ENCODE peak calls at places on chromosomes 5 and 9, in nine cellular contexts. One of them, this sample, is unnamed.

GRCh38 chr5:16568875-16569580 is 47.8 kb downstream of the RETREG1 start:
- DNase-seq in SK-N-SH: peak
- DNase-seq in hepatocyte: no peak
- DNase-seq in OCI-LY7: no peak
- DNase-seq in neural progenitor cell: no peak
- DNase-seq in GM23248: no peak
- DNase-seq in GM23338: no peak
- DNase-seq in MM.1S: no peak
- DNase-seq in PC-3: no peak
- DNase-seq in this sample: no peak

GRCh38 chr5:60248900-60249299 is 355.4 kb upstream of the PDE4D start:
- DNase-seq in hepatocyte: no peak
- DNase-seq in PC-3: no peak
- DNase-seq in neural progenitor cell: no peak
- DNase-seq in OCI-LY7: peak
- DNase-seq in MM.1S: peak
- DNase-seq in GM23338: no peak
- DNase-seq in GM23248: no peak
- DNase-seq in SK-N-SH: no peak
- DNase-seq in this sample: no peak

GRCh38 chr9:26216702-26217101 is 538.5 kb upstream of the TUSC1 start:
- DNase-seq in hepatocyte: no peak
- DNase-seq in GM23338: no peak
- DNase-seq in neural progenitor cell: no peak
- DNase-seq in GM23248: no peak
- DNase-seq in MM.1S: no peak
- DNase-seq in SK-N-SH: no peak
- DNase-seq in PC-3: no peak
- DNase-seq in OCI-LY7: no peak
- DNase-seq in this sample: no peak

GRCh38 chr5:133610489-133611356 is 1.6 kb downstream of the FSTL4 start:
- DNase-seq in GM23248: peak
- DNase-seq in MM.1S: peak
- DNase-seq in OCI-LY7: no peak
- DNase-seq in SK-N-SH: peak
- DNase-seq in neural progenitor cell: peak
- DNase-seq in PC-3: peak
- DNase-seq in hepatocyte: peak
- DNase-seq in GM23338: peak
- DNase-seq in this sample: no peak

GRCh38 chr5:24789631-24790354 is 145.0 kb upstream of the CDH10 start:
- DNase-seq in OCI-LY7: no peak
- DNase-seq in PC-3: peak
- DNase-seq in SK-N-SH: no peak
- DNase-seq in MM.1S: no peak
- DNase-seq in neural progenitor cell: no peak
- DNase-seq in GM23338: no peak
- DNase-seq in hepatocyte: no peak
- DNase-seq in GM23248: peak
- DNase-seq in this sample: no peak

GRCh38 chr9:69198526-69199250 is 24.6 kb downstream of the TJP2 start:
- DNase-seq in SK-N-SH: no peak
- DNase-seq in PC-3: no peak
- DNase-seq in GM23248: no peak
- DNase-seq in GM23338: no peak
- DNase-seq in OCI-LY7: no peak
- DNase-seq in MM.1S: no peak
- DNase-seq in hepatocyte: no peak
- DNase-seq in neural progenitor cell: no peak
- DNase-seq in this sample: no peak

GRCh38 chr9:16385590-16386578 is 484.6 kb downstream of the BNC2 start:
- DNase-seq in neural progenitor cell: no peak
- DNase-seq in MM.1S: no peak
- DNase-seq in GM23338: no peak
- DNase-seq in SK-N-SH: no peak
- DNase-seq in GM23248: peak
- DNase-seq in hepatocyte: no peak
- DNase-seq in OCI-LY7: no peak
- DNase-seq in PC-3: peak
- DNase-seq in this sample: no peak

GRCh38 chr5:45110399-45110798 is 301.7 kb downstream of the MRPS30 start:
- DNase-seq in PC-3: no peak
- DNase-seq in OCI-LY7: no peak
- DNase-seq in GM23338: peak
- DNase-seq in neural progenitor cell: no peak
- DNase-seq in GM23248: no peak
- DNase-seq in MM.1S: no peak
- DNase-seq in SK-N-SH: no peak
- DNase-seq in hepatocyte: no peak
- DNase-seq in this sample: no peak

GRCh38 chr5:15604986-15605385 is 105.0 kb downstream of the FBXL7 start:
- DNase-seq in OCI-LY7: no peak
- DNase-seq in GM23338: no peak
- DNase-seq in GM23248: no peak
- DNase-seq in hepatocyte: no peak
- DNase-seq in SK-N-SH: no peak
- DNase-seq in neural progenitor cell: no peak
- DNase-seq in PC-3: no peak
- DNase-seq in MM.1S: no peak
- DNase-seq in this sample: no peak

GRCh38 chr5:142221091-142221860 is 103.5 kb downstream of the SPRY4 start:
- DNase-seq in PC-3: peak
- DNase-seq in SK-N-SH: no peak
- DNase-seq in OCI-LY7: no peak
- DNase-seq in hepatocyte: no peak
- DNase-seq in neural progenitor cell: no peak
- DNase-seq in GM23248: no peak
- DNase-seq in MM.1S: no peak
- DNase-seq in GM23338: no peak
- DNase-seq in this sample: no peak

GRCh38 chr5:74382864-74383618 is 257.5 kb downstream of the ENC1 start:
- DNase-seq in PC-3: peak
- DNase-seq in hepatocyte: peak
- DNase-seq in SK-N-SH: peak
- DNase-seq in GM23248: peak
- DNase-seq in GM23338: no peak
- DNase-seq in MM.1S: no peak
- DNase-seq in neural progenitor cell: no peak
- DNase-seq in OCI-LY7: no peak
- DNase-seq in this sample: no peak

GRCh38 chr5:56480305-56481146 is 247.4 kb upstream of the ANKRD55 start:
- DNase-seq in OCI-LY7: peak
- DNase-seq in hepatocyte: peak
- DNase-seq in neural progenitor cell: peak
- DNase-seq in GM23248: peak
- DNase-seq in PC-3: peak
- DNase-seq in GM23338: peak
- DNase-seq in MM.1S: peak
- DNase-seq in SK-N-SH: peak
- DNase-seq in this sample: no peak

GRCh38 chr9:38685535-38685934 is 34.4 kb downstream of the FAM240B start:
- DNase-seq in PC-3: no peak
- DNase-seq in GM23338: peak
- DNase-seq in MM.1S: no peak
- DNase-seq in OCI-LY7: no peak
- DNase-seq in GM23248: no peak
- DNase-seq in SK-N-SH: no peak
- DNase-seq in hepatocyte: no peak
- DNase-seq in neural progenitor cell: no peak
- DNase-seq in this sample: no peak

GRCh38 chr9:38687389-38687842 is 32.5 kb downstream of the FAM240B start:
- DNase-seq in GM23248: no peak
- DNase-seq in hepatocyte: peak
- DNase-seq in PC-3: peak
- DNase-seq in MM.1S: peak
- DNase-seq in SK-N-SH: no peak
- DNase-seq in GM23338: peak
- DNase-seq in neural progenitor cell: no peak
- DNase-seq in OCI-LY7: no peak
- DNase-seq in this sample: peak

GRCh38 chr9:38689678-38690077 is 30.3 kb downstream of the FAM240B start:
- DNase-seq in MM.1S: no peak
- DNase-seq in neural progenitor cell: peak
- DNase-seq in hepatocyte: peak
- DNase-seq in GM23248: no peak
- DNase-seq in PC-3: no peak
- DNase-seq in SK-N-SH: peak
- DNase-seq in GM23338: peak
- DNase-seq in OCI-LY7: no peak
- DNase-seq in this sample: no peak

GRCh38 chr9:38687992-38688391 is 31.9 kb downstream of the FAM240B start:
- DNase-seq in hepatocyte: no peak
- DNase-seq in GM23338: no peak
- DNase-seq in OCI-LY7: no peak
- DNase-seq in GM23248: no peak
- DNase-seq in MM.1S: no peak
- DNase-seq in neural progenitor cell: no peak
- DNase-seq in SK-N-SH: no peak
- DNase-seq in PC-3: no peak
- DNase-seq in this sample: no peak

DNA sequence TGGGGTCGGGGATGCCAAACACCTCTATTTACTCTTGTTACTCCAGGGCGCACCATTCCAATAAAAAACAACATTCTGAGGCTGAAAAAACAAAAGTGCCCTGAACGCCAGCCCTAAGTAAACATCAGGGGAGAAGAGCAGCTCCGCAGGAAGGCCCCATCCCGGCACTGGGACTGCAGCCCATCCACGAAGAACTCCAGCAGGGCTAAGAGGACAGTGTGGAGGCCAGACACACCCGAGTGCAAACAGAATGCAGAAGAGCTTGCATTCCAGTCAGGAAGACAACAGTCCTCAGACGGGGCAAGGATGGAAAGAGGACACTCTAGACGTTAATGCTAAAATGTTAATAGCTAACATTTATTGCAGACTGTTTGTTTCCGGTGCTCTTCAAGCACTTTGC is 33.0 kb downstream of the FAM240B start:
- DNase-seq in hepatocyte: no peak
- DNase-seq in GM23248: no peak
- DNase-seq in OCI-LY7: no peak
- DNase-seq in PC-3: no peak
- DNase-seq in SK-N-SH: no peak
- DNase-seq in GM23338: peak
- DNase-seq in MM.1S: no peak
- DNase-seq in neural progenitor cell: no peak
- DNase-seq in this sample: no peak
- TF ChIP-seq EZH2phosphoT487 in hepatocyte: no peak
- TF ChIP-seq EZH2phosphoT487 in GM23248: no peak
- TF ChIP-seq EZH2phosphoT487 in OCI-LY7: no peak
- TF ChIP-seq EZH2phosphoT487 in PC-3: no peak
- TF ChIP-seq EZH2phosphoT487 in SK-N-SH: no peak
- TF ChIP-seq EZH2phosphoT487 in GM23338: no peak
- TF ChIP-seq EZH2phosphoT487 in MM.1S: no peak
- TF ChIP-seq EZH2phosphoT487 in neural progenitor cell: no peak
- TF ChIP-seq EZH2phosphoT487 in this sample: no peak

GRCh38 chr9:104682642-104683041 is 11.7 kb upstream of the OR13D1 start:
- DNase-seq in GM23338: peak
- DNase-seq in MM.1S: peak
- DNase-seq in PC-3: peak
- DNase-seq in SK-N-SH: peak
- DNase-seq in neural progenitor cell: peak
- DNase-seq in hepatocyte: peak
- DNase-seq in OCI-LY7: peak
- DNase-seq in GM23248: peak
- DNase-seq in this sample: peak
- TF ChIP-seq EZH2phosphoT487 in GM23338: no peak
- TF ChIP-seq EZH2phosphoT487 in MM.1S: no peak
- TF ChIP-seq EZH2phosphoT487 in PC-3: no peak
- TF ChIP-seq EZH2phosphoT487 in SK-N-SH: no peak
- TF ChIP-seq EZH2phosphoT487 in neural progenitor cell: no peak
- TF ChIP-seq EZH2phosphoT487 in hepatocyte: no peak
- TF ChIP-seq EZH2phosphoT487 in OCI-LY7: no peak
- TF ChIP-seq EZH2phosphoT487 in GM23248: no peak
- TF ChIP-seq EZH2phosphoT487 in this sample: no peak

DNA sequence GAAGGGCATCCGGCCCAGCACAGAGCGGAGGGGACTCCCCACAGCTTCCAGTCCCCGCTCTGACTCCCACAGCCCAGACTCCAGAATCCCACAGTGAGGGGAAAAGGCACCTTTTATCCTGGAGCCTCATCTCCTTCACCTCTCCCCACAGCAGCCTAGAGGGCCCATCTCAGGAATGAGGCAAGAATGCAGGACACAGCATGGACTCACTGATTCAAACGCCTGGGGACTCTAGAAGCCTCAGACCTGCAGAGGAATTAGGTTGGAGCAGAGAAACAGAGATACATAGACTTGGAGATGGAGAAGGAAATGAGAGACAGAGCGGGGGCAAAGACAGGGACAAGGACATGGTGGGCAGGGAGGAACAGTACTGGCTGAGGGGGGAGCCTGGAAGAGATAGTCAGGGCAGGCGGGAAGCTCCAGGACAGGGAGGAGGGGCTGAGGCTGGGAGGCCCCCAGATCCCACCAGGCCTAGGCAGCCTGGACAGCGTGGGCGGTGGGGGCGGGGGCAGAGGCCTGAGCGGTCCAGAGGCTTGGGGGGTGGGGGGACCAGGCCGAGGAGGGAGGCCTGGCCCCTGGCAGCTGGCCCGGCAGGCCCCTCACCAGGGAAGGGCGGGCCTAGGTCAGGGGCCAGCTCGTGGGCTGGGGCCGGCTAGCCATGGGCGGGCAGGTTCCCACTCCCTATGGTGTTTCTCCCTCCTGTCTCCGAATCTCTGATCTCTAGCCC is 15.8 kb downstream of the CNTFR start:
- DNase-seq in PC-3: no peak
- DNase-seq in GM23248: no peak
- DNase-seq in GM23338: peak
- DNase-seq in SK-N-SH: peak
- DNase-seq in neural progenitor cell: peak
- DNase-seq in hepatocyte: no peak
- DNase-seq in OCI-LY7: no peak
- DNase-seq in MM.1S: no peak
- DNase-seq in this sample: no peak
- TF ChIP-seq EZH2phosphoT487 in PC-3: no peak
- TF ChIP-seq EZH2phosphoT487 in GM23248: no peak
- TF ChIP-seq EZH2phosphoT487 in GM23338: no peak
- TF ChIP-seq EZH2phosphoT487 in SK-N-SH: no peak
- TF ChIP-seq EZH2phosphoT487 in neural progenitor cell: no peak
- TF ChIP-seq EZH2phosphoT487 in hepatocyte: no peak
- TF ChIP-seq EZH2phosphoT487 in OCI-LY7: no peak
- TF ChIP-seq EZH2phosphoT487 in MM.1S: no peak
- TF ChIP-seq EZH2phosphoT487 in this sample: no peak

DNA sequence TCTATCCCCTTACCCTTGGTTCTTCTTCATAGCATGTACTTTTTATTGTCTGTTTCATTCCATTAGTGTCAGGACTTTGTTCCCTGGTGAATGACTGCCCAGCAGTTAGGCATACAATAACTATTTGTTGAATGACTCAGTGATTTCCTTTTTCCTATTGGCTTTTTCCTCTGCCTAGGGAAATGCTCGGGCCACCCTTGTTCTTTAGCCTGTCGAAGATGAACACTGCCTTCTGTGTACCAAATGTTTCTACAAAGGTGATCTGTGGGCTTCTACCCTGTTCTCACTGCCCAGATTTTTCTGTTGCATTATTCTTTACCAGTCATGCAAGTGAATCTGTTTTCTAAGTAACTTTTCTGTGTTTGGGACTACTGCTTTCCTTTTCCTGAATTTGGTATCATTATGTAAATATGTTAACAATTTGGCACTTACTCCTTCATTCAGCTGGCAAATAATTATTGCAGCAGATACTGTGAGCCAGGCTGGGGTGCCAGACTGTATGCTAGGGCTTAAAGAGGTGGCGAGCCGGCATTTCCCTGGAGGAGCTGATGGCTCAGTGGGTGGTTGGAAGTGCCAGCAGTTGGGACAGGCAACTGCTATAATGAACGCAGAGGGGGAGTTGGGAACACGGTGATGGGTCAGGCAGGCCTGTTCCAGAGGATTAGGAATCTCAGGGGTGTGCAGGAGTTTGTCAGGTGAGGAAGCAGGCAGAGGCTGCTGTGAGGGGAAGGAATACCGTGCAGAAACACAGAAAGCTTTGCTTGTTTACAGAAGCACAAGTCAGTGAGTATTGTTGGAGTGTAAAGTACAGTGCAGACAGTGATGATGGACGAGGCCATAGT is 30.6 kb downstream of the KDM4C start:
- DNase-seq in neural progenitor cell: peak
- DNase-seq in GM23248: peak
- DNase-seq in hepatocyte: peak
- DNase-seq in SK-N-SH: no peak
- DNase-seq in OCI-LY7: no peak
- DNase-seq in PC-3: peak
- DNase-seq in GM23338: no peak
- DNase-seq in MM.1S: no peak
- DNase-seq in this sample: peak
- TF ChIP-seq EZH2phosphoT487 in neural progenitor cell: no peak
- TF ChIP-seq EZH2phosphoT487 in GM23248: no peak
- TF ChIP-seq EZH2phosphoT487 in hepatocyte: no peak
- TF ChIP-seq EZH2phosphoT487 in SK-N-SH: no peak
- TF ChIP-seq EZH2phosphoT487 in OCI-LY7: no peak
- TF ChIP-seq EZH2phosphoT487 in PC-3: no peak
- TF ChIP-seq EZH2phosphoT487 in GM23338: no peak
- TF ChIP-seq EZH2phosphoT487 in MM.1S: no peak
- TF ChIP-seq EZH2phosphoT487 in this sample: no peak